ENCODE peak calls at places on chromosomes 11 and 22, in nine cellular contexts. W is adrenal gland, P is WTC11, G is Panc1, V is HFF-Myc, Y is lower leg skin, Z is AG04450, L is BJ, O is Caco-2. H is an unnamed sample.

GRCh38 chr11:73875840-73876239 is 806 bp downstream of the COA4 start:
- DNase-seq in Z (no peak), Y (no peak), P (peak), W (no peak), O (peak), V (no peak), L (no peak), G (no peak), H (no peak)

GRCh38 chr22:19880786-19881569 is 26.3 kb upstream of the GNB1L start:
- DNase-seq in G (peak), O (peak), Y (no peak), W (peak), P (peak), L (peak), V (peak), Z (peak), H (peak)

GRCh38 chr11:64833509-64833908 is 10.9 kb downstream of the CDC42BPG start:
- DNase-seq in L (no peak), W (no peak), P (no peak), Z (no peak), G (no peak), Y (no peak), V (no peak), O (no peak), H (no peak)

GRCh38 chr11:76579047-76579751 is 91.3 kb downstream of the LRRC32 start:
- DNase-seq in L (no peak), V (no peak), W (peak), G (no peak), Z (no peak), O (no peak), Y (no peak), P (peak), H (no peak)

GRCh38 chr22:49638788-49639187 is 188.9 kb downstream of the BRD1 start:
- DNase-seq in Z (no peak), O (no peak), G (no peak), P (no peak), L (no peak), V (no peak), Y (no peak), W (peak), H (no peak)

GRCh38 chr11:44315947-44316387 is 6.0 kb upstream of the ALX4 start:
- DNase-seq in V (no peak), L (no peak), G (no peak), Z (no peak), O (no peak), W (no peak), P (no peak), Y (no peak), H (no peak)

GRCh38 chr11:22225190-22225589 is 32.3 kb downstream of the ANO5 start:
- DNase-seq in G (no peak), V (no peak), P (no peak), W (no peak), Z (no peak), O (no peak), L (no peak), Y (no peak), H (no peak)

GRCh38 chr11:122671270-122671906 is 15.9 kb downstream of the UBASH3B start:
- DNase-seq in O (no peak), L (no peak), G (no peak), W (no peak), V (no peak), Y (no peak), Z (peak), P (no peak), H (no peak)

GRCh38 chr11:85866137-85866827 is 11.1 kb downstream of the CCDC83 start:
- DNase-seq in Z (no peak), Y (no peak), P (no peak), G (no peak), V (no peak), L (no peak), O (no peak), W (no peak), H (no peak)

GRCh38 chr22:22605074-22605404 is 39.4 kb upstream of the GGTLC2 start:
- DNase-seq in G (no peak), O (no peak), W (no peak), L (no peak), Y (no peak), V (no peak), P (no peak), Z (no peak), H (no peak)

GRCh38 chr22:27751277-27752070 is 50.1 kb downstream of the MN1 start:
- DNase-seq in Y (no peak), V (no peak), P (no peak), Z (no peak), W (no peak), G (no peak), O (no peak), L (no peak), H (no peak)

GRCh38 chr11:123292647-123293046 is 97.6 kb upstream of the CLMP start:
- DNase-seq in Z (no peak), O (no peak), P (no peak), G (no peak), Y (no peak), L (no peak), V (no peak), W (no peak), H (no peak)

GRCh38 chr11:74086242-74086884 is 77.5 kb upstream of the UCP3 start:
- DNase-seq in W (no peak), Z (no peak), L (no peak), G (no peak), O (no peak), P (no peak), V (no peak), Y (no peak), H (no peak)

GRCh38 chr22:42544686-42545085 is 9.1 kb upstream of the SERHL2 start:
- DNase-seq in Y (no peak), V (no peak), W (no peak), L (no peak), P (no peak), Z (no peak), O (no peak), G (no peak), H (no peak)

GRCh38 chr11:113901141-113901540 is 3.5 kb upstream of the HTR3B start:
- DNase-seq in W (no peak), Z (no peak), V (no peak), L (no peak), G (no peak), P (no peak), Y (no peak), O (peak), H (no peak)

GRCh38 chr11:120079750-120080610 is 57.9 kb downstream of the TRIM29 start:
- DNase-seq in W (peak), L (no peak), V (no peak), O (no peak), P (peak), Z (no peak), G (no peak), Y (no peak), H (no peak)

GRCh38 chr22:45006873-45007246 is 2.9 kb downstream of the PHF21B start:
- DNase-seq in Y (no peak), W (peak), P (peak), Z (no peak), V (no peak), G (no peak), L (no peak), O (no peak), H (no peak)

GRCh38 chr11:3109921-3110706 is 52.9 kb upstream of the CARS1 start:
- DNase-seq in L (no peak), P (peak), G (no peak), Y (no peak), V (no peak), O (peak), Z (no peak), W (no peak), H (peak)

GRCh38 chr11:45543808-45544422 is 121.5 kb downstream of the CHST1 start:
- DNase-seq in L (no peak), Y (no peak), P (peak), G (no peak), O (no peak), W (no peak), Z (no peak), V (no peak), H (no peak)

GRCh38 chr22:27801616-27802388 is at the start of gene MN1:
- DNase-seq in L (no peak), V (no peak), W (no peak), P (peak), G (no peak), Y (no peak), O (no peak), Z (no peak), H (no peak)

GRCh38 chr22:22816171-22816514 is 71.5 kb upstream of the IGLL5 start:
- DNase-seq in V (no peak), Y (no peak), G (no peak), Z (no peak), W (no peak), P (no peak), L (no peak), O (no peak), H (peak)

GRCh38 chr11:126817523-126818450 is 182.8 kb downstream of the KIRREL3 start:
- DNase-seq in P (no peak), Z (no peak), W (no peak), L (no peak), Y (no peak), O (no peak), G (no peak), V (no peak), H (no peak)

GRCh38 chr11:45025716-45026492 is 75.2 kb upstream of the TP53I11 start:
- DNase-seq in O (no peak), L (no peak), W (peak), V (no peak), P (no peak), G (no peak), Y (no peak), Z (no peak), H (no peak)

GRCh38 chr11:131064373-131064991 is 148.2 kb upstream of the SNX19 start:
- DNase-seq in W (peak), L (no peak), G (peak), P (peak), V (peak), O (peak), Z (peak), Y (no peak), H (peak)

GRCh38 chr11:119728226-119728626 is 774 bp downstream of the NECTIN1 start:
- DNase-seq in P (no peak), V (no peak), O (peak), W (no peak), L (no peak), Y (no peak), G (no peak), Z (no peak), H (peak)

GRCh38 chr11:89540826-89541225 is 49.7 kb upstream of the NOX4 start:
- DNase-seq in L (no peak), G (no peak), Z (no peak), W (no peak), Y (no peak), V (no peak), P (no peak), O (no peak), H (no peak)

GRCh38 chr22:48315415-48316244 is 1512.0 kb downstream of the BRD1 start:
- DNase-seq in G (no peak), Y (no peak), P (no peak), W (no peak), V (no peak), L (no peak), Z (no peak), O (no peak), H (no peak)

GRCh38 chr22:46994265-46994664 is 231.8 kb downstream of the TBC1D22A start:
- DNase-seq in Y (no peak), P (no peak), W (no peak), V (no peak), G (no peak), Z (no peak), O (no peak), L (no peak), H (no peak)

GRCh38 chr22:46991666-46992065 is 229.2 kb downstream of the TBC1D22A start:
- DNase-seq in O (no peak), P (no peak), Z (no peak), G (no peak), W (no peak), V (no peak), Y (no peak), L (no peak), H (no peak)

GRCh38 chr22:46993626-46994025 is 231.2 kb downstream of the TBC1D22A start:
- DNase-seq in Z (no peak), P (no peak), L (no peak), G (no peak), Y (no peak), V (no peak), W (no peak), O (peak), H (no peak)

GRCh38 chr22:46992121-46992731 is 229.8 kb downstream of the TBC1D22A start:
- DNase-seq in V (no peak), Z (no peak), P (no peak), O (no peak), G (no peak), W (no peak), Y (no peak), L (no peak), H (no peak)

DNA sequence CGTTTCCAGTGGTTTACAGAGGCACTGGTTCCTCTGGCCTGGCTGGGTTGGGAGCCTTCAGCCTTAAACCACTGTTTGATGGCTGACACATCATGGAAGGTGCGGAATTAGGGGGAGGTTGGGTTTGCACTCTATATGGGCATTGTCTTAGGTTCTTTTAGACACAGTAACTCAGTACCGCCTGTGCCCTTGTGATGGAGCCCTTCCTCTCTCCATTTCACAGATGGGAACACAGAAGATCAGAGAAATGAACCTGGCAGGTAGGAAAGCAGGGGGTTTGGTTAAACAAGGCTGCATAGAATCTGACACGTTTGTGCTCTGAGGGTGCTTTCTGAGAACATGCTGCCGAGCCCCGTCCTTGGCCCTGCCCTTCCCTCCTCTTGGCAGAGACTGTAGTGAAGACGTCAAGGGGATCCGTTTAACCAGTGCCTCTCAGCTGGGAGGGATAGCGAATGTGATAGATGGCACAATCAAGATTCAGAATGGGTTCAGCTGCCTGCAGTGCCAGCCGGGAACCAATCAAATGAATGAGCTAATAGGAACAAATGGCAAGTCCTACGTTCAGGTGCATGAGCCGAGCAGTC is 228.6 kb downstream of the TBC1D22A start:
- DNase-seq in L (no peak), P (no peak), Y (no peak), Z (no peak), O (no peak), G (no peak), W (no peak), V (no peak), H (no peak)
- TF ChIP-seq CTCF in L (no peak), P (no peak), Y (no peak), Z (no peak), O (no peak), G (no peak), W (no peak), V (no peak), H (no peak)

GRCh38 chr11:27307232-27307631 is 55.8 kb downstream of the CCDC34 start:
- DNase-seq in V (no peak), G (no peak), L (no peak), W (no peak), Y (no peak), Z (no peak), P (no peak), O (no peak), H (no peak)

GRCh38 chr11:27312110-27312509 is 50.9 kb downstream of the CCDC34 start:
- DNase-seq in G (no peak), V (no peak), O (no peak), W (no peak), Y (no peak), P (no peak), L (no peak), Z (no peak), H (no peak)

GRCh38 chr11:27309064-27309463 is 54.0 kb downstream of the CCDC34 start:
- DNase-seq in O (no peak), L (no peak), Z (no peak), W (no peak), P (no peak), Y (no peak), G (no peak), V (no peak), H (no peak)

GRCh38 chr11:27310710-27311109 is 52.3 kb downstream of the CCDC34 start:
- DNase-seq in Y (no peak), O (no peak), L (no peak), W (no peak), V (no peak), G (no peak), P (no peak), Z (no peak), H (no peak)

GRCh38 chr11:27310182-27310581 is 52.8 kb downstream of the CCDC34 start:
- DNase-seq in G (no peak), L (no peak), W (no peak), Z (no peak), V (no peak), O (no peak), Y (no peak), P (no peak), H (no peak)
- TF ChIP-seq CTCF in G (no peak), L (no peak), W (no peak), Z (no peak), V (no peak), O (no peak), Y (no peak), P (no peak), H (no peak)

DNA sequence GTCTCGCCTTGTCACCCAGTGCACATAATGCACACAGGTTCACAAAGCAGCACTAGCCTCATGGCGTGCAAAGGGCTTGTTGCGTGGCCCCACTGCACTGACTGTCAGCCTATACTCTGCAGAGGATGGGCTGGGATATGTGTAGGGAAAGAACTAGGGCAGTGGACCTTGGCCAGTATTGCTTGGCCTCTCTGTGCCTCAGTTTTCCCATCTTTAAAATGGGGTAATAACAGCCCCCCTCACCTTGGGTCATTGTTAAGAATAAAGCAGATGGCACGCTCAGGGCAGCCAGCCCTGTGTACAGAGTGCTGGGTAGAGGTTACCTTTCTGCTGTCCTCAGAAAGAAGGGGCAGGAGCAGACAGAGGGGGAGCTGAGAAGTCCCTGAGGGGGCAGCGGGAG is 71.1 kb downstream of the CACNA1I start:
- DNase-seq in Y (no peak), O (no peak), G (no peak), V (no peak), W (no peak), P (no peak), Z (no peak), L (no peak), H (no peak)
- TF ChIP-seq CTCF in Y (no peak), O (no peak), G (no peak), V (no peak), W (no peak), P (no peak), Z (no peak), L (no peak), H (no peak)

GRCh38 chr11:37504066-37504611 is 906.1 kb upstream of the RAG2 start:
- DNase-seq in P (no peak), L (peak), V (peak), O (peak), Z (peak), G (peak), Y (no peak), W (no peak), H (no peak)
- TF ChIP-seq CTCF in P (no peak), L (no peak), V (no peak), O (no peak), Z (no peak), G (no peak), Y (no peak), W (no peak), H (no peak)

GRCh38 chr11:69041516-69041915 is 7.2 kb upstream of the TPCN2 start:
- DNase-seq in P (no peak), W (no peak), L (no peak), V (no peak), G (no peak), O (no peak), Y (no peak), Z (no peak), H (no peak)
- TF ChIP-seq CTCF in P (no peak), W (no peak), L (no peak), V (no peak), G (no peak), O (no peak), Y (no peak), Z (no peak), H (no peak)

DNA sequence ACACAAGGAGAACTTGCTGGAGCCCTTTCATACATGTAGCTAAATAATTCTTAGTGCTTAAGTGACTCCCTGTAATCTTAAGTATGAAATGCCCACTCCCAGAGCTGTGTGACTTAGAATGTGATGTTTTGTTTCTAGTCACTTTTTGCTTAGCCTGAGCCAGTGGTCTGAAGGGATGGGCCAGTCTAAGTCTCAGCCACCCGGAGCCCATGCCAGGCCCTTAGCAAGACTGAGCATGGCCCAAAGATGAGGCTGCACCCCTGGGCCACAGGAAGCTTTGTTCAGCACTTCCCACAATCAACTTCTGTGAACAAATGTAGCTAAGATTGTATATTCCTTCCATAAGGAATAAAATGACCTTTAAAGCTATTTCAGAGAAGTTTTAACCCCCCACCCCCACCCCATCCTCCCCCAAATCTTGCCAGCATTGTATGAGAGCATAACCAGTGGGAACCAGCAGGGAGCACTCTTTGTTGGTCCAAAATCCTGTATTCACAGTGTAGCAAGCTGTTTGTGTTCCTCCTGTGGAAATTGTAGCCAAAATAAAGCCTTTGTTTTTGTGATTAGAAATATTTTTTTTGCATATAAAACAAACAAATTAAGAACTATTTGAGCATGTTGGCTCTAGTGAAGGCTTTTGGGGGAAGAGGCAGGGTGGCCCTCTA is 73.8 kb upstream of the GAL start:
- DNase-seq in G (no peak), O (no peak), P (no peak), Y (no peak), W (no peak), Z (no peak), L (no peak), V (no peak), H (no peak)
- TF ChIP-seq CTCF in G (no peak), O (peak), P (no peak), Y (no peak), W (no peak), Z (peak), L (peak), V (peak), H (no peak)

GRCh38 chr11:128733440-128734115 is 39.7 kb downstream of the FLI1 start:
- DNase-seq in V (no peak), O (no peak), L (no peak), G (no peak), Y (no peak), Z (no peak), P (peak), W (no peak), H (no peak)

GRCh38 chr11:128737704-128738103 is 43.8 kb downstream of the FLI1 start:
- DNase-seq in P (no peak), O (no peak), Y (no peak), G (no peak), L (no peak), W (no peak), Z (no peak), V (no peak), H (no peak)

GRCh38 chr11:128738942-128739341 is 45.1 kb downstream of the FLI1 start:
- DNase-seq in Z (no peak), P (no peak), V (no peak), Y (no peak), G (no peak), W (no peak), L (no peak), O (peak), H (no peak)

GRCh38 chr11:128734439-128735224 is 40.8 kb downstream of the FLI1 start:
- DNase-seq in G (no peak), Z (no peak), V (no peak), Y (no peak), O (no peak), L (no peak), W (peak), P (no peak), H (no peak)

DNA sequence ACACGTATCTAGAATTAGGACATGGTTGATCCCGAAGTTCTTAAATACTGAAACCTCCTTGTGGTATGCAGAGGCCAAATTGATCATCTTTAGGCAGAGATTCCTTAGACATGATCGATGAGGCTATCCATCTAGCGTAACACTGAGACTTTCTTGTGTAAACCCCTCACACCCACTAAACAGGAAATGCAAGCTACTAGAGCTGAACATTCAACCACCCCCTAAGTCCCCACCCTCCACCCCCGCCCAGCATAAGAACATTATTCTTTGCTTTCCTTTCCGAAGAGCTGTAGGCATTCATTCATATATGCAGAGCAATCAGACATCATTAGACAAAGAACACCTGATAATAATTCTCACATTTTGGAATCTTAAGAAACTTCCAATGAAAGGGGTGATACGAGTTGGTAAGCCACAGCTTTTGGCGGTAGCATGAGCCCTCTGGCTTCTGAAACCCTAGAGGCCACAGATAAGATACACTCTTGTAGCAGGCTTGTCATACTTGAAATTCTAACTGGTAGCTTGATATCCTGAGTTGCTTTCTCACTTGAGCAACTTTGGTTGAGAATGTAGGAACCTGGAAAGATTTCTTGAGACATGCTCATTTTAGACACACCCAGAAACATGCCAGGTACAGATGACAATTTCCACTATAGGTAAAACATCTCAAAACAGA is 42.2 kb downstream of the FLI1 start:
- DNase-seq in G (no peak), O (no peak), Z (no peak), W (no peak), V (no peak), P (no peak), Y (no peak), L (no peak), H (no peak)
- TF ChIP-seq CTCF in G (no peak), O (no peak), Z (no peak), W (no peak), V (no peak), P (no peak), Y (no peak), L (no peak), H (no peak)

H was measured in mesothelial cell of epicardium.